ENCODE peak calls at places on chromosomes 13 and 19, in nine cellular contexts. D is amniotic stem cell, P is PC-9, O is amygdala, L is kidney tubule cell, T is LoVo, G is T-cell, X is NCI-H2029, Y is NCI-H524. F is an unnamed sample.

GRCh38 chr19:34976611-34977010 is 12.6 kb upstream of the ZNF792 start:
- DNase-seq in D (no peak), P (no peak), O (no peak), L (no peak), T (no peak), G (no peak), X (no peak), Y (no peak), F (no peak)

GRCh38 chr19:19662344-19662743 is 1.1 kb downstream of the ATP13A1 start:
- DNase-seq in D (no peak), P (no peak), O (no peak), L (no peak), T (no peak), G (no peak), X (no peak), Y (no peak), F (no peak)

GRCh38 chr19:22144394-22144793 is 52.4 kb downstream of the ZNF676 start:
- DNase-seq in D (no peak), P (no peak), O (no peak), L (no peak), T (no peak), G (no peak), X (no peak), Y (no peak), F (no peak)

GRCh38 chr13:80237646-80238045 is 103.3 kb downstream of the SPRY2 start:
- DNase-seq in D (no peak), P (no peak), O (no peak), L (peak; percentile 59), T (no peak), G (no peak), X (no peak), Y (no peak), F (no peak)

GRCh38 chr19:49744946-49745381 is 18.1 kb downstream of the TSKS start:
- DNase-seq in D (no peak), P (no peak), O (no peak), L (no peak), T (no peak), G (no peak), X (no peak), Y (no peak), F (no peak)

GRCh38 chr13:46374710-46375109 is 12.3 kb downstream of the RUBCNL start:
- DNase-seq in D (no peak), P (no peak), O (no peak), L (peak; percentile 59), T (no peak), G (no peak), X (no peak), Y (no peak), F (no peak)

GRCh38 chr19:5806905-5807304 is 2.0 kb downstream of the NRTN start:
- DNase-seq in D (no peak), P (no peak), O (no peak), L (no peak), T (no peak), G (no peak), X (no peak), Y (no peak), F (no peak)

GRCh38 chr13:100957741-100958140 is 283.1 kb upstream of the TMTC4 start:
- DNase-seq in D (no peak), P (no peak), O (no peak), L (no peak), T (no peak), G (no peak), X (no peak), Y (peak; percentile 41), F (no peak)

GRCh38 chr13:48401480-48401879 is 11.4 kb downstream of the LPAR6 start:
- DNase-seq in D (no peak), P (no peak), O (no peak), L (no peak), T (no peak), G (no peak), X (no peak), Y (no peak), F (no peak)

GRCh38 chr19:1315470-1316166 is 29.9 kb downstream of the EFNA2 start:
- DNase-seq in D (peak; percentile 9), P (no peak), O (no peak), L (peak; percentile 34), T (no peak), G (no peak), X (peak; percentile 23), Y (no peak), F (peak; percentile 67)

GRCh38 chr13:94656766-94657165 is 55.1 kb downstream of the GPR180 start:
- DNase-seq in D (peak; percentile 33), P (peak; percentile 66), O (no peak), L (peak; percentile 84), T (no peak), G (no peak), X (no peak), Y (no peak), F (no peak)

GRCh38 chr13:29702912-29703351 is 107.4 kb upstream of the SLC7A1 start:
- DNase-seq in D (peak; percentile 82), P (peak; percentile 70), O (no peak), L (no peak), T (peak; percentile 5), G (no peak), X (no peak), Y (no peak), F (no peak)

GRCh38 chr19:55437410-55437809 is 5.7 kb downstream of the SHISA7 start:
- DNase-seq in D (no peak), P (peak; percentile 68), O (no peak), L (peak; percentile 49), T (peak; percentile 68), G (no peak), X (peak; percentile 77), Y (no peak), F (no peak)

GRCh38 chr19:49878744-49879070 is 1.2 kb downstream of the TBC1D17 start:
- DNase-seq in D (no peak), P (no peak), O (no peak), L (no peak), T (no peak), G (no peak), X (no peak), Y (no peak), F (no peak)

GRCh38 chr13:65095697-65096096 is 2134.4 kb downstream of the PCDH9 start:
- DNase-seq in D (no peak), P (no peak), O (no peak), L (no peak), T (no peak), G (no peak), X (no peak), Y (peak; percentile 3), F (no peak)

GRCh38 chr13:32984857-32985626 is 31.2 kb upstream of the KL start:
- DNase-seq in D (no peak), P (peak; percentile 96), O (no peak), L (peak; percentile 43), T (peak; percentile 15), G (no peak), X (peak; percentile 73), Y (no peak), F (no peak)

GRCh38 chr13:41905600-41906254 is 55.2 kb downstream of the VWA8 start:
- DNase-seq in D (no peak), P (no peak), O (no peak), L (peak; percentile 66), T (peak; percentile 55), G (no peak), X (no peak), Y (no peak), F (no peak)

GRCh38 chr19:50488795-50489194 is 12.1 kb upstream of the GARIN5A start:
- DNase-seq in D (no peak), P (no peak), O (no peak), L (no peak), T (no peak), G (no peak), X (no peak), Y (no peak), F (no peak)

GRCh38 chr13:57632276-57633140 is 964 bp downstream of the PCDH17 start:
- DNase-seq in D (no peak), P (no peak), O (peak; percentile 21), L (peak; percentile 9), T (no peak), G (no peak), X (no peak), Y (no peak), F (no peak)

GRCh38 chr13:41697578-41697977 is 240.2 kb downstream of the RGCC start:
- DNase-seq in D (no peak), P (no peak), O (no peak), L (no peak), T (no peak), G (no peak), X (no peak), Y (no peak), F (no peak)

GRCh38 chr13:99467764-99468163 is 33.5 kb upstream of the TM9SF2 start:
- DNase-seq in D (peak; percentile 3), P (peak; percentile 97), O (no peak), L (peak; percentile 62), T (peak; percentile 31), G (no peak), X (no peak), Y (no peak), F (no peak)

GRCh38 chr19:33687761-33688656 is 66.3 kb downstream of the CHST8 start:
- DNase-seq in D (no peak), P (no peak), O (no peak), L (no peak), T (no peak), G (no peak), X (no peak), Y (peak; percentile 83), F (no peak)

GRCh38 chr19:44648536-44649370 is 5.0 kb downstream of the PVR start:
- DNase-seq in D (no peak), P (peak; percentile 50), O (no peak), L (peak; percentile 96), T (no peak), G (no peak), X (peak; percentile 48), Y (no peak), F (no peak)

GRCh38 chr19:8224394-8225145 is 15.4 kb downstream of the CERS4 start:
- DNase-seq in D (no peak), P (no peak), O (no peak), L (peak; percentile 67), T (no peak), G (no peak), X (no peak), Y (no peak), F (no peak)

GRCh38 chr13:30872685-30873443 is 33.2 kb upstream of the MEDAG start:
- DNase-seq in D (peak; percentile 55), P (no peak), O (peak; percentile 40), L (peak; percentile 76), T (no peak), G (no peak), X (no peak), Y (no peak), F (no peak)

GRCh38 chr13:48942131-48942530 is 33.6 kb upstream of the FNDC3A start:
- DNase-seq in D (peak; percentile 9), P (no peak), O (no peak), L (peak; percentile 9), T (no peak), G (no peak), X (no peak), Y (no peak), F (no peak)

GRCh38 chr13:37531054-37531453 is 67.5 kb downstream of the POSTN start:
- DNase-seq in D (no peak), P (peak; percentile 45), O (no peak), L (no peak), T (no peak), G (no peak), X (no peak), Y (no peak), F (no peak)

GRCh38 chr19:18479964-18480723 is 41.7 kb downstream of the ELL start:
- DNase-seq in D (no peak), P (no peak), O (no peak), L (peak; percentile 54), T (no peak), G (no peak), X (peak; percentile 65), Y (peak; percentile 91), F (no peak)

GRCh38 chr19:35000647-35001501 is 751 bp downstream of the GRAMD1A start:
- DNase-seq in D (no peak), P (no peak), O (no peak), L (peak; percentile 50), T (no peak), G (peak; percentile 52), X (peak; percentile 77), Y (peak; percentile 25), F (no peak)

GRCh38 chr13:58907347-58907746 is 1256.4 kb downstream of the DIAPH3 start:
- DNase-seq in D (no peak), P (no peak), O (no peak), L (no peak), T (no peak), G (no peak), X (no peak), Y (no peak), F (no peak)

GRCh38 chr13:32530841-32531253 is 7.7 kb downstream of the N4BP2L2 start:
- DNase-seq in D (peak; percentile 27), P (no peak), O (no peak), L (peak; percentile 41), T (no peak), G (no peak), X (no peak), Y (no peak), F (no peak)

F was measured in dorsolateral prefrontal cortex.